ENCODE peak calls at places on chromosomes 4 and X, in six cellular contexts. V is upper lobe of left lung, Z is HepG2, D is K562, L is A549, C is GM12878. K is an unnamed sample.
A peak's percentile ranks its signal among the peaks of the same experiment; 100 is the strongest.

GRCh38 chr4:185683222-185683621 is 128.8 kb downstream of the SORBS2 start:
- ATAC-seq in Z (no peak), V (no peak), D (no peak), C (no peak), L (no peak), K (no peak)

GRCh38 chr4:183823394-183823793 is 81.7 kb upstream of the STOX2 start:
- ATAC-seq in L (peak; percentile 76), D (no peak), Z (peak; percentile 47), C (no peak), V (peak; percentile 89), K (peak; percentile 20)

GRCh38 chr4:6322761-6323566 is 53.3 kb downstream of the WFS1 start:
- ATAC-seq in D (no peak), Z (peak; percentile 79), V (no peak), L (no peak), C (peak; percentile 65), K (no peak)

GRCh38 chr4:57068237-57068981 is 41.8 kb downstream of the IGFBP7 start:
- ATAC-seq in V (no peak), Z (no peak), D (no peak), L (no peak), C (no peak), K (no peak)

GRCh38 chr4:23885943-23886590 is 3.8 kb downstream of the PPARGC1A start:
- ATAC-seq in V (no peak), L (no peak), C (no peak), D (no peak), Z (no peak), K (no peak)

GRCh38 chr4:156584100-156584499 is 387.5 kb downstream of the PDGFC start:
- ATAC-seq in L (no peak), Z (no peak), D (no peak), V (no peak), C (no peak), K (no peak)

GRCh38 chr4:1960170-1960825 is 48.5 kb downstream of the NELFA start:
- ATAC-seq in D (no peak), L (no peak), C (no peak), Z (no peak), V (no peak), K (no peak)

GRCh38 chr4:142406051-142406549 is 440.0 kb downstream of the INPP4B start:
- ATAC-seq in L (no peak), V (peak; percentile 14), C (peak; percentile 67), Z (no peak), D (no peak), K (no peak)

DNA sequence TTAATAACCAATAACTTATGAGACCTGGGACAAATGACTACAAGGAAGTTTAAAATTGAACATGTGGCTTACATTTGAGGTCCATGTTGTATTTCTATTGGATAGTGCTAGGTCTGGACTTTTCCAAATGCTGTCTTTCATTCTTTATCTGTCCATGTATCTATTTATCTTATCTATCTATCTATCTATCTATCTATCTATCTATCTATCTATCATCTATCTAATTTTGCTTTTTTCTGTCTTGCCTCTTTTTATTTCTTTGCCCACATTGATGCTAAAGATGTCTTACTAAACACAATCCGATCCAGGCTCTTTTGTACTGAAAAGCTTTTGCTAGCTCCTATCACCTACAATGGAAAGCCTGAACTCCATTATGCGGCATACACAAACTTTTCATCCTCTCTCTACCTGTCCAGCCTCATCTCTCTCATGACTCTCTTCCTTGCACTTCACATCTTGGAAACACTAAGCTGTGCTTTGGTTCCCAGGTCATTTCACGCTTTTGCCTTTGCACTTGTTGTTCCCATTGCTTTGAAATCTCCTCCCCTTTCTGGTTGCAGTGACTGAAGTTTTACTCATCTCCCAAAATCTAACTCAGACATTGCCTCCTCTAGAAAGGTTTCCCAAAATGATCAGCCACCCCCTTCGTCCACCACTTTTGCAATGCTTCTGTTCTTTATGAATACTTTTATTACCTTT is 107.2 kb downstream of the SYNPO2 start:
- ATAC-seq in V (no peak), Z (no peak), C (no peak), D (no peak), L (no peak), K (no peak)
- TF ChIP-seq EP300 in V (no peak), Z (no peak), C (no peak), D (no peak), L (no peak), K (no peak)

GRCh38 chr4:734951-735350 is 29.3 kb downstream of the PCGF3 start:
- ATAC-seq in C (no peak), D (no peak), L (no peak), Z (no peak), V (no peak), K (no peak)
- H3K27ac ChIP-seq in C (no peak overlapping the region), D (no peak overlapping the region), L (no peak overlapping the region), Z (no peak overlapping the region), V (no peak overlapping the region), K (no peak overlapping the region)

GRCh38 chrX:129716507-129716906 is 22.3 kb upstream of the XPNPEP2 start:
- ATAC-seq in L (no peak), C (no peak), Z (peak; percentile 97), V (no peak), D (peak; percentile 73), K (no peak)

GRCh38 chrX:129719268-129719667 is 19.5 kb upstream of the XPNPEP2 start:
- ATAC-seq in L (no peak), D (no peak), Z (no peak), C (no peak), V (no peak), K (no peak)

GRCh38 chrX:129719931-129720520 is 18.8 kb upstream of the XPNPEP2 start:
- ATAC-seq in V (no peak), C (no peak), Z (no peak), D (no peak), L (no peak), K (no peak)

GRCh38 chrX:129718701-129719100 is 20.1 kb upstream of the XPNPEP2 start:
- ATAC-seq in V (no peak), L (no peak), Z (no peak), C (no peak), D (no peak), K (no peak)

GRCh38 chrX:129717902-129718301 is 20.9 kb upstream of the XPNPEP2 start:
- ATAC-seq in D (no peak), L (no peak), Z (no peak), C (no peak), V (peak; percentile 77), K (peak; percentile 35)
- TF ChIP-seq POLR2A in D (no peak), L (no peak), Z (no peak), C (no peak), V (no peak), K (no peak)

DNA sequence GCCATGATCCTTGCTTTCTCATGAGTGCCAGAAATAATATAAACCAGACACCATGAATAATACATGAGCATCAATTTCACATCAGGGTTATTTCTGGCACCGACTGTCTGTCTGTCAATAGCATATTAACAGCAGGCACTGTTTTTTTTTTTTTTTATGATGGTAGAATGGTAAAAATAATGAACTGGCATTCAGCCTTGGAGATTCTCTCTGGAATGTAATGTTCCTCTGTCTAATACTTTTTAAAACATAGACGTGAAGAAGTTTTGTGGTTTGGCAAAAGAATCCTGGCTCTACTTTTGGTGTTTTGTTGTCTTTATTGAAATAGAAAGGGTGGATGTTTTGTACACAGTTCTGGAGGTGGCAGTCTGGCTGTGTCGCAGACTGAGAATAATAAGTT is 874.6 kb upstream of the PRKX start:
- ATAC-seq in Z (no peak), D (no peak), C (no peak), L (no peak), V (no peak), K (no peak)
- TF ChIP-seq EP300 in Z (no peak), D (no peak), C (no peak), L (no peak), V (no peak), K (no peak)

GRCh38 chr4:152896819-152897218 is 39.3 kb upstream of the FHDC1 start:
- ATAC-seq in D (no peak), V (no peak), C (no peak), L (no peak), Z (no peak), K (no peak)

GRCh38 chr4:152892985-152893384 is 43.1 kb upstream of the FHDC1 start:
- ATAC-seq in V (no peak), D (no peak), L (no peak), Z (no peak), C (no peak), K (no peak)

GRCh38 chr4:152900395-152900794 is 35.7 kb upstream of the FHDC1 start:
- ATAC-seq in V (no peak), L (no peak), D (no peak), Z (no peak), C (no peak), K (no peak)

DNA sequence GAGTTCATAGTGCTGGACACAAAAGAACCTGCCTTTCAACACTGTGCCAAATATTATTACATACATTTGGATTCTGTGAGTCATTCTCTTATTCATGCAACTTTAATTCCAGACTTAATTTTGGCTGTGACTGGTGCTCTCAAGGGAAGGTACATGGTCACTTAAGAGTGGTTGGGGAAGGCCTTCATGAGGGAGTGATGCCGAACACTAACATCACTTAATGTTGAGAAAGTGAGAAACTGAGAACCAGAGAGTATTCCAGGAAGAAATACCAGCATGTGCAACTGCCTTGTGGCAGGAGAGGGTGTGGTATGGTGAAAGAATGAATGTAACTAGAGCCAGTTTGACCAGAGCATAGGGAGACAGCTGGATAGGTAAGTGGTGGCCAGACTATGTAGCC is 41.5 kb upstream of the FHDC1 start:
- ATAC-seq in L (no peak), V (no peak), D (no peak), C (no peak), Z (no peak), K (no peak)
- H3K27ac ChIP-seq in L (no peak overlapping the region), V (no peak overlapping the region), D (no peak overlapping the region), C (no peak overlapping the region), Z (no peak overlapping the region), K (no peak overlapping the region)

GRCh38 chr4:128060620-128061565 is at the start of gene LARP1B:
- ATAC-seq in D (peak; percentile 93), Z (peak; percentile 92), L (peak; percentile 91), C (peak; percentile 91), V (peak; percentile 97), K (peak; percentile 97)
- TF ChIP-seq POLR2A in D (peak; percentile 84), Z (peak; percentile 94), L (peak; percentile 78), C (peak; percentile 93), V (peak; percentile 95), K (peak; percentile 74)

DNA sequence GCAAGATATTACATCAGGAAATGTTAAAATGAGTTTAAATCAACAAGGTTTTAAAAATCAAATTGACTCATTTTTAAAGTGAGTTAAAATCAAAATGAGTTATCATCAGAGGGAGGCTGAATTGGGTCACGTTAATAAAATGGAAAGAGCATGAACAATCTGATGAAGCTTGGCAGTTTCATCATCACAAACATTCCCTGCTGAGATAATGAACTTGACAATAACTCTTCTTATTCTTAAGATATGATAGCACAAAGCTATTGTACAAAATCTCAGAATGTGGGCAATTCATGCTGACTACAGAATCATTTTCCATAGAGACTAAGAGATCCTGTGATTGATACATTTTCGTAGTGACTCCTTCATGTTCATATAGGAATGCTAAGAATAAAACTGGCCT is 1086.7 kb downstream of the STIM2 start:
- ATAC-seq in L (no peak), C (no peak), V (no peak), D (no peak), Z (no peak), K (no peak)
- TF ChIP-seq EP300 in L (no peak), C (no peak), V (no peak), D (no peak), Z (no peak), K (no peak)

DNA sequence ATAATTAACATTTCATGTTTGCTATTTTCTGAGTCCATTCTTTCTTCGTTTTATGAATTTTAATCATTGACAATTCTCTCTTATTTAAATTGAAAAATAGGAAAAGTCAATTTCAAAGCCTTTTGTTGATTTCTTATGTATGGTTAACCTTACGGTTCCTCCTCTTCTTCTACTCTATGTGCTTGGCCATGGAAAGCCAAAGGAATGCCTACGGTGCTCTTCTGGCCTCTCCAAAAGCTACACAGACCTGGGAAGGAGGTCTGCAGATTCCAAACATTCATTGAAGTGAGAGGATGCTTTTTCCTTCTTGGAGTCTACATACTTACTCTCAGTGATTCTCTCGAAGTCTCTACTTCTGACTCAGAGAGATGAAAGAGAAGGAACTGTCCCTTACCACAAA is 863.0 kb upstream of the FTHL17 start:
- ATAC-seq in L (no peak), Z (no peak), D (no peak), V (no peak), C (no peak), K (no peak)
- H3K27ac ChIP-seq in L (no peak overlapping the region), Z (no peak overlapping the region), D (no peak overlapping the region), V (no peak overlapping the region), C (no peak overlapping the region), K (no peak overlapping the region)